ENCODE peak calls at places on chromosomes 1 and 21, in five cellular contexts. One of them, this sample, is unnamed.

GRCh38 chr1:175841613-175842234 is 98.3 kb upstream of the TNR start:
- DNase-seq in upper lobe of right lung: no peak
- DNase-seq in ovary: no peak
- DNase-seq in glutamatergic neuron: no peak
- DNase-seq in esophagus squamous epithelium: no peak
- DNase-seq in this sample: no peak

GRCh38 chr1:205593532-205593931 is 38.3 kb downstream of the ELK4 start:
- DNase-seq in glutamatergic neuron: no peak
- DNase-seq in upper lobe of right lung: no peak
- DNase-seq in esophagus squamous epithelium: no peak
- DNase-seq in ovary: no peak
- DNase-seq in this sample: no peak

GRCh38 chr1:178024504-178024903 is 54.6 kb upstream of the SEC16B start:
- DNase-seq in esophagus squamous epithelium: no peak
- DNase-seq in ovary: no peak
- DNase-seq in glutamatergic neuron: no peak
- DNase-seq in upper lobe of right lung: no peak
- DNase-seq in this sample: no peak

GRCh38 chr1:213564215-213564659 is 423.5 kb upstream of the PROX1 start:
- DNase-seq in upper lobe of right lung: no peak
- DNase-seq in ovary: no peak
- DNase-seq in esophagus squamous epithelium: no peak
- DNase-seq in glutamatergic neuron: no peak
- DNase-seq in this sample: no peak

GRCh38 chr1:157438236-157439012 is 113.9 kb downstream of the FCRL5 start:
- DNase-seq in glutamatergic neuron: no peak
- DNase-seq in upper lobe of right lung: no peak
- DNase-seq in ovary: no peak
- DNase-seq in esophagus squamous epithelium: no peak
- DNase-seq in this sample: no peak

GRCh38 chr1:48187969-48188563 is 34.5 kb upstream of the SLC5A9 start:
- DNase-seq in upper lobe of right lung: no peak
- DNase-seq in glutamatergic neuron: no peak
- DNase-seq in ovary: no peak
- DNase-seq in esophagus squamous epithelium: no peak
- DNase-seq in this sample: no peak

GRCh38 chr1:151457911-151458882 is 1.1 kb downstream of the POGZ start:
- DNase-seq in upper lobe of right lung: peak
- DNase-seq in ovary: peak
- DNase-seq in esophagus squamous epithelium: no peak
- DNase-seq in glutamatergic neuron: peak
- DNase-seq in this sample: peak

GRCh38 chr1:56547473-56547872 is 31.9 kb downstream of the PLPP3 start:
- DNase-seq in esophagus squamous epithelium: no peak
- DNase-seq in upper lobe of right lung: no peak
- DNase-seq in glutamatergic neuron: no peak
- DNase-seq in ovary: no peak
- DNase-seq in this sample: no peak

GRCh38 chr1:82318921-82319320 is 518.2 kb downstream of the ADGRL2 start:
- DNase-seq in upper lobe of right lung: no peak
- DNase-seq in esophagus squamous epithelium: no peak
- DNase-seq in ovary: no peak
- DNase-seq in glutamatergic neuron: no peak
- DNase-seq in this sample: no peak

GRCh38 chr1:4565169-4565568 is 89.2 kb upstream of the AJAP1 start:
- DNase-seq in upper lobe of right lung: no peak
- DNase-seq in esophagus squamous epithelium: no peak
- DNase-seq in ovary: no peak
- DNase-seq in glutamatergic neuron: no peak
- DNase-seq in this sample: no peak

GRCh38 chr1:156494309-156494895 is 6.2 kb downstream of the MEF2D start:
- DNase-seq in ovary: no peak
- DNase-seq in esophagus squamous epithelium: no peak
- DNase-seq in glutamatergic neuron: no peak
- DNase-seq in upper lobe of right lung: no peak
- DNase-seq in this sample: no peak

GRCh38 chr1:159196543-159196942 is 8.1 kb upstream of the ACKR1 start:
- DNase-seq in upper lobe of right lung: no peak
- DNase-seq in glutamatergic neuron: no peak
- DNase-seq in esophagus squamous epithelium: no peak
- DNase-seq in ovary: no peak
- DNase-seq in this sample: no peak

GRCh38 chr1:86788300-86789206 is 84.2 kb downstream of the SH3GLB1 start:
- DNase-seq in glutamatergic neuron: no peak
- DNase-seq in esophagus squamous epithelium: no peak
- DNase-seq in upper lobe of right lung: no peak
- DNase-seq in ovary: peak
- DNase-seq in this sample: peak

GRCh38 chr1:55670331-55671082 is 455.3 kb upstream of the USP24 start:
- DNase-seq in ovary: no peak
- DNase-seq in esophagus squamous epithelium: no peak
- DNase-seq in upper lobe of right lung: no peak
- DNase-seq in glutamatergic neuron: no peak
- DNase-seq in this sample: no peak

GRCh38 chr21:42233067-42233981 is 14.4 kb downstream of the ABCG1 start:
- DNase-seq in esophagus squamous epithelium: no peak
- DNase-seq in upper lobe of right lung: peak
- DNase-seq in glutamatergic neuron: no peak
- DNase-seq in ovary: peak
- DNase-seq in this sample: peak

GRCh38 chr21:42235593-42235992 is 16.7 kb downstream of the ABCG1 start:
- DNase-seq in glutamatergic neuron: no peak
- DNase-seq in esophagus squamous epithelium: no peak
- DNase-seq in upper lobe of right lung: no peak
- DNase-seq in ovary: no peak
- DNase-seq in this sample: no peak

GRCh38 chr21:42236014-42236413 is 17.1 kb downstream of the ABCG1 start:
- DNase-seq in glutamatergic neuron: no peak
- DNase-seq in esophagus squamous epithelium: no peak
- DNase-seq in ovary: no peak
- DNase-seq in upper lobe of right lung: no peak
- DNase-seq in this sample: no peak

GRCh38 chr21:42234026-42234425 is 15.1 kb downstream of the ABCG1 start:
- DNase-seq in glutamatergic neuron: no peak
- DNase-seq in esophagus squamous epithelium: no peak
- DNase-seq in upper lobe of right lung: no peak
- DNase-seq in ovary: no peak
- DNase-seq in this sample: no peak

DNA sequence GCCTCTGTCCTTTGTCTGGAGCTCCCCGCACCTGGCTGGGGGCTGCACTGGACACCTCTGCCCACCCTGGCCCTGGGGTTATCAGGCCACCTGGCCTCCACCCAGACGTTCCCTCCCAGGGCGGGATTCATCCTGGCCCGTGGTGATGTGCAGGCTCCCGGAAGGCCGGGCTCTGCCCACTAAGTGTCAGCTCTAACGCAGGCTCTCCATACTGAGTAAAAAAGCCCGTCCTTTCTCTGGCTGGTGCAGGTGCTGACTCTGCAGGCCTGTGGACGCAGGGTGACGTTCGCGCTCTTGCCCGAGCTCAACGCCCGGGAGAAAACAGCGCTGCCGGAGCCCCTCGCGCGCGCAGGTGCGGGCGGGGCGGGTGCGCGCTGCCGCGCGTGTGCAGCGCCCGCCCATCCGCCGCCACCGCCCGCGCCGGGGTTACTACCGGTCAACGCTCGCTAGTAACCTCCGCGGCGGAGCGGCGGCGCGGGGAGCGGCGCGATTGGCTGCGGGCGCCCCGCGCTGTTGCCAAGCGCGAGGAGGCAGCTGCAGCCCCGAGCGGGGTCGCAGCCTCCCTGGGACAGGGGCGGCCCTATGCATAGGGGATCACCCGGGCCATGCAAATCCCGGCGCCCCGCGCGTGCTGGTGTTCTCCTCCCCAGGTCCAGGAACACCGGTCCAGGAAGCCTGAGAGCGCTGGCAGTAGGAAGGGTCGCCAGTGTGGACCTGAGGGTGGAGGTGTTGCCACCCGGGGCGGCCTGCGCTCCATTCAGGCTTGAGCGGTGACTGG is 15.7 kb downstream of the ABCG1 start:
- DNase-seq in glutamatergic neuron: peak
- DNase-seq in ovary: peak
- DNase-seq in esophagus squamous epithelium: no peak
- DNase-seq in upper lobe of right lung: peak
- DNase-seq in this sample: peak
- TF ChIP-seq CTCF in glutamatergic neuron: no peak
- TF ChIP-seq CTCF in ovary: no peak
- TF ChIP-seq CTCF in esophagus squamous epithelium: no peak
- TF ChIP-seq CTCF in upper lobe of right lung: no peak
- TF ChIP-seq CTCF in this sample: no peak

GRCh38 chr1:225737866-225738265 is 39.8 kb upstream of the SRP9 start:
- DNase-seq in esophagus squamous epithelium: no peak
- DNase-seq in upper lobe of right lung: no peak
- DNase-seq in ovary: no peak
- DNase-seq in glutamatergic neuron: no peak
- DNase-seq in this sample: no peak

GRCh38 chr1:225736651-225737097 is 41.0 kb upstream of the SRP9 start:
- DNase-seq in glutamatergic neuron: no peak
- DNase-seq in esophagus squamous epithelium: no peak
- DNase-seq in ovary: no peak
- DNase-seq in upper lobe of right lung: no peak
- DNase-seq in this sample: no peak

GRCh38 chr1:225733254-225733653 is 44.4 kb upstream of the SRP9 start:
- DNase-seq in glutamatergic neuron: no peak
- DNase-seq in esophagus squamous epithelium: no peak
- DNase-seq in upper lobe of right lung: no peak
- DNase-seq in ovary: no peak
- DNase-seq in this sample: no peak

GRCh38 chr1:225737179-225737578 is 40.4 kb upstream of the SRP9 start:
- DNase-seq in glutamatergic neuron: no peak
- DNase-seq in esophagus squamous epithelium: no peak
- DNase-seq in upper lobe of right lung: no peak
- DNase-seq in ovary: no peak
- DNase-seq in this sample: no peak

DNA sequence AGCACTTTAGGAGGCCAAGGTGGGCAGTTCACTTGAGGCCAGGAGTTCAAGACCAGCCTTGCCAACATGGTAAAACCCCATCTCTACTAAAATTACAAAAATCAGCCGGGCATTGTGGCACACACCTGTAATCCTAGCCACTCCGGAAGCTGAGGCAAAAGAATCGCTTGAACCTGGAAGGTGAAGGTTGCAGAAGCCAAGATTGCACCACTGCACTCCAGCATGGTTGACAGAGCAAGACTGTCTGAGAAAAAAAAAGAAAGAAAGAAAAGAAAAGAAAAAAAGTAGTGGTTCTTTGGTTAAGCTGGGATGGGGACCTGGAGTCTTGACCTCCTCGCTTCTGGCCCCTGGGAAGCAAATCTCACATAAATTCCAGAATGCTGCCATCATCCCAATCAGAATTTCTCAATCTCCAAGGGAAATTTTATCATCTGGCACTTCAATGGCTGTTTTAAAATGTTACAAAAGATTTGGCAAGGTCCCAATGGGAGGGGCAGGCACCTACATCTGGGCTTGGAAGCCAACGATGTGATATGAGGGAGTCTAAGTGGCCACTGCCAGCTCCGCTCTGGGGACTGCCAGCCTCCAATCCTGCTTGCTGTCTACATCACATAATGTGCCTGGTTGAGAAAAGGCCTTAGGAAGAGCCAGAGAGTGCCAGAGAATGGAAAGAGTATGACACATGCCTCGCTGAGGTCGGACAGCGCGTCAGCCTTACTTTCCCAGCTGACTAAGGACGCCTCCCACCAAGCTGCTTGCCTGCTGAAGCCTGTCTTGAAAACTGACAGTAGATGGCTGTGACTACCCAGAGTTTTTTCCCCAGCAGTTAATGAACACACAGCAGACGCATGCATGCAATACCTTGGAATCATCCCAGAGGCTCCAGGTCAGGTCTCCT is 42.1 kb upstream of the SRP9 start:
- DNase-seq in glutamatergic neuron: no peak
- DNase-seq in esophagus squamous epithelium: no peak
- DNase-seq in upper lobe of right lung: peak
- DNase-seq in ovary: peak
- DNase-seq in this sample: peak
- TF ChIP-seq CTCF in glutamatergic neuron: no peak
- TF ChIP-seq CTCF in esophagus squamous epithelium: no peak
- TF ChIP-seq CTCF in upper lobe of right lung: no peak
- TF ChIP-seq CTCF in ovary: no peak
- TF ChIP-seq CTCF in this sample: no peak

DNA sequence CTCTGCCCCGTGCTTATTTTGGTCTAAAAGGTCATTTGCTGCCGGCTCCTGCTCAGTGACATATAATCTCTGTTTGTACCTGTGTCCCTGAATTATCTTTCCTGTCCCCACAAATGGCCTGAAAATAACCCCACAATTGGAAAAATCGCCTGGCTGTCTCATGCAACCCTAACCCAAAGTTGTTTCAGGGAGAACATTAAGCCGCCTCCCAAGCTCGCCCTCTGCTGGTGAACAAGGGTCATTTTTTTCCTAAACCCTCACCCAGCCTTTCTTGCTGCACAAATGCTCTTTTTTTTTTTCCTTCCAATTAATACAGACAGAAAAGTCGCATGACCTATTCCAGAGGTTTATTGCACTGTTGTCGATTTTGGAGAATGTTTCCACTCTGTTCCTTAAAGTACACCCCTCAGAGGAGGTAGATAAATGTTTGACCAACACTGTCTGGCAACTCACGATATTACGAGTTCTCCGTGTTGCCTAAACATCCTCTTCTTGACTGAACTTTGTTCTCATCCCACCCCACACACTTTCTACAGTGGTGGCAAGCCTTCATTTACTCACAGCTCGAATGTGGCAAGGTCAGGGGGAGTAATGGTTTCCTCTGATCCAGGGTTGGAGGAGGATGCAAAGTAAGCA is 148.7 kb downstream of the ZZZ3 start:
- DNase-seq in ovary: peak
- DNase-seq in glutamatergic neuron: peak
- DNase-seq in esophagus squamous epithelium: no peak
- DNase-seq in upper lobe of right lung: no peak
- DNase-seq in this sample: no peak
- TF ChIP-seq CTCF in ovary: peak
- TF ChIP-seq CTCF in glutamatergic neuron: peak
- TF ChIP-seq CTCF in esophagus squamous epithelium: peak
- TF ChIP-seq CTCF in upper lobe of right lung: peak
- TF ChIP-seq CTCF in this sample: peak

DNA sequence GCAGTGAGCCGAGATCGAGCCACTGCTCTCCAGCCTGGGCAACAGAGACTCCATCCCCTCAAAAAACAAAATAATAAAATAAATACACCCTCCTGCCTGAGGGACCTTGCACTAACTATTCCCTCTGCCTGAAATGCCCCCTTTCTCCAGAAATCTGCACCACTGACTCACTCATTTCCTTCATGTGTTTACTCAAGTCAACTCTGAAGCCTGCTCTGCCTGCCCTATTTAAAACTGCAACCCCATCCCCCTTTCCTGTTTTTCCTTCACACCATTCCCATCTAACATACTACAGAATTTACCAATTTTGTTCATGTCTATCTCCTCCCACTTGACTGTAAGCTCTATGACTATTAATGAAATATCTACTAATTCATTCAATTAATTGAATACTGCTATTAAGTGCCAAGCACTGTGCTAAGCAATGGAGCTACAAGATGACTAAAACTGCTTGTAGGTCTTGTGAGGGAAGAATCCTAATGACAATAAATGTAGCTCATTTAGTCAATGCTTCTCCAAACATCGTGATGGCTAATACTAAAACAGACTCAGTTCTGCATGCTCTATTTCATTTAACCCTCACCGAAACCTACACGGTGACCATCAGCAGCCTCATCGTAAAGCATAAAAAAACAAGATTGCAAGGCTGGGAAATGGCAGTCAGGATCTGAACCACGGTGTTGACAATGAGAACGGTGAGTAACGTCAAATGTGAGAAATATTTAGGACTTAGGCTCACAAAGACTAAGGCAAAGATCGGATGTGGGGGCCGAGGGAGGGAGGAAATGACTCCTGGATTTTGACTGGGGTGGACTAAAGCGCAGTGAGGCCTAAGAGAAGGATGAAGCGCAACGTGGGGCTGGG is 749 bp upstream of the TMEM39B start:
- DNase-seq in glutamatergic neuron: no peak
- DNase-seq in ovary: no peak
- DNase-seq in esophagus squamous epithelium: no peak
- DNase-seq in upper lobe of right lung: no peak
- DNase-seq in this sample: no peak
- TF ChIP-seq CTCF in glutamatergic neuron: no peak
- TF ChIP-seq CTCF in ovary: no peak
- TF ChIP-seq CTCF in esophagus squamous epithelium: no peak
- TF ChIP-seq CTCF in upper lobe of right lung: no peak
- TF ChIP-seq CTCF in this sample: no peak